ENCODE peak calls at places on chromosomes 6 and 20, in four cellular contexts. G, B, V and L are unnamed samples.

GRCh38 chr6:11083491-11083890 is 10.1 kb upstream of the SMIM13 start:
- DNase-seq in B (no peak), G (no peak), V (peak), L (no peak)

GRCh38 chr20:32970115-32970972 is 33.9 kb downstream of the SUN5 start:
- DNase-seq in B (no peak), V (no peak), G (no peak), L (no peak)

GRCh38 chr6:24931752-24932691 is 3.7 kb downstream of the RIPOR2 start:
- DNase-seq in B (no peak), G (no peak), V (peak), L (peak)

GRCh38 chr6:120764312-120764711 is 570.0 kb downstream of the TBC1D32 start:
- DNase-seq in G (no peak), B (no peak), V (no peak), L (no peak)

GRCh38 chr6:44043479-44044153 is 83.6 kb downstream of the MRPL14 start:
- DNase-seq in G (no peak), V (no peak), B (no peak), L (no peak)

GRCh38 chr20:61696181-61696735 is 369.4 kb downstream of the TAF4 start:
- DNase-seq in G (no peak), V (no peak), B (no peak), L (no peak)

GRCh38 chr6:37354526-37355384 is 972 bp downstream of the RNF8 start:
- DNase-seq in B (no peak), V (peak), G (peak), L (peak)

GRCh38 chr20:54497931-54498718 is 22.7 kb downstream of the DOK5 start:
- DNase-seq in V (no peak), B (no peak), G (no peak), L (no peak)

GRCh38 chr6:89925826-89926225 is 31.6 kb downstream of the GJA10 start:
- DNase-seq in G (no peak), B (no peak), V (no peak), L (no peak)

GRCh38 chr6:133337312-133337711 is 96.2 kb downstream of the EYA4 start:
- DNase-seq in G (no peak), V (peak), B (no peak), L (no peak)

GRCh38 chr20:40265872-40266533 is 423.0 kb downstream of the MAFB start:
- DNase-seq in B (no peak), V (no peak), G (peak), L (peak)

GRCh38 chr20:19628570-19629134 is 129.4 kb upstream of the RIN2 start:
- DNase-seq in V (peak), G (peak), B (peak), L (peak)

GRCh38 chr6:30820196-30820595 is 64.1 kb upstream of the DDR1 start:
- DNase-seq in V (peak), G (peak), B (no peak), L (no peak)

GRCh38 chr20:38748863-38749153 is 548 bp downstream of the ACTR5 start:
- DNase-seq in G (peak), B (no peak), V (no peak), L (no peak)

GRCh38 chr6:119620846-119621570 is 271.4 kb upstream of the MAN1A1 start:
- DNase-seq in V (peak), G (no peak), B (no peak), L (no peak)

GRCh38 chr6:105810105-105810921 is 275.8 kb upstream of the PRDM1 start:
- DNase-seq in G (no peak), B (no peak), V (peak), L (no peak)

GRCh38 chr6:44567406-44567805 is 179.9 kb downstream of the CDC5L start:
- DNase-seq in B (no peak), G (no peak), V (peak), L (no peak)

GRCh38 chr6:155378284-155378683 is 64.0 kb upstream of the TFB1M start:
- DNase-seq in G (no peak), V (no peak), B (no peak), L (no peak)

GRCh38 chr6:145887969-145888368 is 73.4 kb upstream of the FBXO30 start:
- DNase-seq in G (peak), V (no peak), B (no peak), L (peak)

GRCh38 chr6:9933674-9934073 is 481.2 kb downstream of the TFAP2A start:
- DNase-seq in V (peak), B (no peak), G (no peak), L (no peak)

GRCh38 chr6:170429457-170429856 is 122.9 kb downstream of the FAM120B start:
- DNase-seq in G (no peak), B (no peak), V (no peak), L (no peak)

GRCh38 chr6:44333942-44334341 is 8.5 kb upstream of the SPATS1 start:
- DNase-seq in B (no peak), G (no peak), V (no peak), L (no peak)

GRCh38 chr6:161613711-161614110 is 339.9 kb upstream of the AGPAT4 start:
- DNase-seq in G (no peak), V (no peak), B (no peak), L (no peak)

DNA sequence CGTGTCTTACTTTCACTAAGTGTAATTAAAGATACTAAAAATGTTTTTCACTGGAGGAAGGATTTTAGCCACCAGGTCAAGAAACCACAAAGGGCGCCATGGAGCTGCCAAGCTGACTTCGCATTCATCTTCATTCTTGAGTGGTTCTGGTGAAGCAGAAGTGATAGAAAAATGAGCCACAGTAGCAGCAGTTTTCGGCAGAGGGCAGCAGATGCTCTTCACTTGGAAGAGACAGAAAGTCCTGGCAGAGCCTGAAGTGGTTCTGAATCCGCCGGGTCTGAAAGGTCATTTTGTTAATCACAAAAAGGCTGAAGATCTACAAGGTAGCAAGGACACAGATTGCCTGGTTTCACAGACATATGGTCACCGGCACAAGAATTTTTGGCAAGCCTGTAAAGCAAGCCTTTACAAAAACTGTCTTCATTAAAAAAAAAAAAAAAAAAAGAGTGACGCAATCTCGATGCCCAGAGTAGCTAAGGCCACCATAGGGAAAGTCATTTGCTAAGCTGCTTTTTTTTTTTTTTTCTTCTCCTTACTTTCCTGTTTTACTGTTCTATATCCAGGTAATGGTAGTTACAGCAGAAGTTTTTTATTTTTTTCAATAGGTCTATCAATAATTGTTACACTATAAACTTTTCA is 345.1 kb upstream of the AGPAT4 start:
- DNase-seq in B (peak), G (no peak), V (peak), L (peak)
- TF ChIP-seq CTCF in B (peak), G (no peak), V (peak), L (peak)

DNA sequence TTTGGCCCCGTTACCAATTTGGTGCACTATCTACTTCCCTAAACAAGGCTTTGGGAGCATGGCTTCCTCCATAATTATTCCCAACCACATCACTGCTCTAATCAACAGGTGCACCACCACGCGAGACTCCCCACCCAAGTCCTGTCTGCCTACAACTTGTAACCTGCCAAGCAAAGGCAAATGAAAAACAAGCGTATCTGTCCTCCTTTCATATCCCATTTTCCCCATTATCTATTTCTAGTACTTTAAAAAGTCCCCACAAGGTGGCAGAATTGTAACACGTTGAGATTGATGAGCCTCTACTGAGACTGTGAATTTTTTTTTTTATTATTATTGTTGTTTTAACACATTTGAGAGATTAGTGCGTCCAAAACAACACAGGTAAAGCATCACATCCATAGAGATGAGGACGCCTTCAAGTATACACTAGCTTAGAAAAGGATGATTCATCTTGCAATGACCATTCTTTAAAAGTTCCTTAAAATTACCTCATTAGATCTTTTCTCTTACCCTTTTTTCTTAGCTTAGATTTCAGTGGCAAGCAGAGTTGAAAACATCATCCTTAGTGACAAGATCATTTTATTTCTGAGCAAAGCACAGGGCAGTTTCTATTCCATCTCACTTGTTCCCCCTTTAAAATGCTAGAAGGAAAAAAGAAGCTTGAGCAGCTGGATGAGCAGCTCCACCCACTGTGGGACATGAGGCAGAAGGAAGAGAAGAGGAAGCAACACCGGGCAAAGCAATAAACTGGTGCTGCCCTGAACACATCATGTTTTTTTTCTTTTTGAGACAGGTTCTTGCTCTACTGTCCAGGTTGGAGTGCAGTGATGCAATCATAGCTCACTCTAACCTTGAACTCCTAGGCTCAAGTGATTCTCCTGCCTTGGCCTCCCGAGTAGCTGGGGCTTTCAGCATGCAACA is 210.8 kb downstream of the ARHGAP18 start:
- DNase-seq in V (peak), G (peak), B (no peak), L (peak)
- H3K27ac ChIP-seq in V (no peak), G (peak), B (no peak), L (no peak)

GRCh38 chr20:57442888-57443239 is 51.7 kb downstream of the RBM38 start:
- DNase-seq in B (peak), V (no peak), G (no peak), L (no peak)

GRCh38 chr20:57441510-57442154 is 50.4 kb downstream of the RBM38 start:
- DNase-seq in V (no peak), B (no peak), G (no peak), L (no peak)

GRCh38 chr20:57443349-57443748 is 52.2 kb downstream of the RBM38 start:
- DNase-seq in B (no peak), G (no peak), V (no peak), L (no peak)

GRCh38 chr20:57440678-57441509 is 49.7 kb downstream of the RBM38 start:
- DNase-seq in G (peak), B (peak), V (peak), L (no peak)

GRCh38 chr20:57442160-57442887 is 51.1 kb downstream of the RBM38 start:
- DNase-seq in G (no peak), B (no peak), V (no peak), L (no peak)
- TF ChIP-seq CTCF in G (no peak), B (no peak), V (no peak), L (no peak)

GRCh38 chr6:56838965-56839364 is 115.9 kb upstream of the BEND6 start:
- DNase-seq in G (no peak), B (no peak), V (no peak), L (no peak)
- H3K27ac ChIP-seq in G (no peak), B (no peak), V (no peak), L (no peak)

DNA sequence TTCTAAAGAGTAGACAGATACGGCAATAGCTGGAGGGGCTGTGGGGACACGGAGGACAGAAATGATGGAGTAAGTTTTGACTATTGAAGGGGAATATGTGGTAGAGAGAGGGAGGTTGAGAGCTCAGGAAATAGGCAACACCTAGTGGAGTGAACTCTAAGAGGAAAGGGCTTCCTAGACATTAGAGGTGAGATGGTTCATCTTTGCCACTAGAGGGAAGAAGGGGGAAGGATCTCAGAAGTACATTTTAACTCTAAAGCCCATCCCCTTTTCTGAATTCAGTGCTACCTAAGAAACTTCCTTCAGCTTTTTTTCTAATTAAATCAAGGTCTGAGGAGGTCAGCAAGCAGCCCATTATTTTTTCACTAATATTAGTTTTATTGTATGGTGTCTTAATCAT is 689.4 kb upstream of the MAP3K7 start:
- DNase-seq in V (peak), G (no peak), B (no peak), L (peak)
- TF ChIP-seq CTCF in V (no peak), G (peak), B (no peak), L (peak)

DNA sequence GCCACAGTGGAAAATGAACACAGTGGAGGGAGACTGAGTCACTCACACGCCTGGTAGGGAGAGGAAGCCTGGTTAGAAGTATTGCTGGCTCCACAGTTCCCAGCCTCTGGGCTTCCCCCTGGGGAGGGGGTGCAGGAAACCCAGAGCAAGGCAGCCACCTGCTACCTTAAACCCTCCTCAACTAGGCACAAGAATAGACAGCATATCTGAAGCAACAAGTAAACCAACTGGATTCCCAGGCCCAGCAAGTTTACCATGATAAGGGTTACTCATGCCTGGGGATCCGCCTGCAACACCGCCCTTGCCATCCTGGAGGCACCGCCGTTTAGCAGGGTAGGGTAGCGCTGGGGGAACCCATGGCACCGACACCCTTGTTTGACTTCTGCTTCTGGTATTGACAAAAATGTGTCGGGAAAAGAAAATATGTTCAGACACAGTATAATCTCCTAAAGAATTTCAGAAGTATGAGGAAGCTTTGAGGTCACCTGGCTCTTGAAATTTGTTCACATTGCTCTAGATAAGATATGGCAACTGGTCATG is 38.3 kb downstream of the SLC22A23 start:
- DNase-seq in B (peak), V (no peak), G (no peak), L (no peak)
- H3K27ac ChIP-seq in B (peak), V (no peak), G (no peak), L (no peak)

DNA sequence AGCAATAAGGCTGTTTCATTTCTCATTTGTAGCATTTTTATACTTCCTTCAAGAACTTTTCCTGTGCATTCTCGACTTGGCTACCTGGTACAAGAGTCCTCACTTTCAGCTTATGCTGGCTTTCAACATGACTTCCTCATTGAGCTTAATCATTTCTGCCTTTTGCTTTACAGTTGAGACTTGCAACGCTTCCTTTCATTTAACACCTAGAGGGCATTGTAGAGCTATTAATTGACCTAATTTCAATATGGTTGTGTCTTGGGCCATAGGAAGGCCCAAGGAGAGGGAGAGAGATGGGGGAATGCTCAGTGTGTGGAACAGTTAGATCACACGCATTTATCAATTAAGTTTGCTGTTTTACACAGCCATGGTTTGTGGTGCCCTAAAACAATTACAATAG is 37.2 kb downstream of the SLC22A2 start:
- DNase-seq in G (no peak), B (no peak), V (peak), L (peak)
- TF ChIP-seq CTCF in G (no peak), B (peak), V (no peak), L (peak)